ENCODE peak calls at places on chromosomes 16 and 17, in six cellular contexts. A, X, Q, S, F and K are unnamed samples.
A peak's percentile ranks its signal among the peaks of the same experiment; 100 is the strongest.

GRCh38 chr17:48624544-48625501 is 1.3 kb downstream of the HOXB9 start:
- DNase-seq in F (no peak), X (no peak), S (peak; percentile 81), Q (no peak), A (peak; percentile 57), K (no peak)

GRCh38 chr16:67537636-67538591 is 9.3 kb downstream of the RIPOR1 start:
- DNase-seq in F (peak; percentile 76), X (peak; percentile 79), S (peak; percentile 93), Q (peak; percentile 81), A (no peak), K (no peak)

GRCh38 chr16:80806957-80807356 is 2.6 kb upstream of the CDYL2 start:
- DNase-seq in F (no peak), X (no peak), Q (peak; percentile 51), A (peak; percentile 82), S (no peak), K (no peak)

GRCh38 chr16:82761236-82761635 is 134.5 kb downstream of the CDH13 start:
- DNase-seq in F (no peak), S (peak; percentile 73), X (peak; percentile 87), A (no peak), Q (no peak), K (peak; percentile 63)

GRCh38 chr16:8631373-8631772 is 9.9 kb downstream of the METTL22 start:
- DNase-seq in S (no peak), Q (no peak), F (no peak), A (no peak), X (no peak), K (no peak)

GRCh38 chr17:81391964-81392908 is 3.0 kb upstream of the BAHCC1 start:
- DNase-seq in X (peak; percentile 61), S (no peak), A (no peak), F (peak; percentile 84), Q (no peak), K (peak; percentile 82)

GRCh38 chr17:72591500-72592241 is 470.9 kb downstream of the SOX9 start:
- DNase-seq in S (peak; percentile 84), X (no peak), F (no peak), A (peak; percentile 38), Q (no peak), K (no peak)

GRCh38 chr17:20291076-20291475 is 176.3 kb downstream of the LGALS9B start:
- DNase-seq in F (no peak), S (no peak), X (no peak), Q (no peak), A (no peak), K (no peak)

GRCh38 chr17:55312852-55313251 is 48.1 kb downstream of the HLF start:
- DNase-seq in S (no peak), Q (no peak), A (no peak), X (no peak), F (no peak), K (no peak)

GRCh38 chr16:67987460-67988160 is 7.3 kb upstream of the DPEP3 start:
- DNase-seq in F (no peak), Q (no peak), A (peak; percentile 18), S (no peak), X (no peak), K (no peak)

GRCh38 chr16:30065943-30066881 is 652 bp downstream of the ALDOA start:
- DNase-seq in F (no peak), Q (no peak), A (no peak), X (no peak), S (no peak), K (no peak)

GRCh38 chr17:55577011-55577586 is 65.8 kb upstream of the SMIM36 start:
- DNase-seq in S (peak; percentile 75), F (peak; percentile 53), A (peak; percentile 71), X (peak; percentile 53), Q (no peak), K (no peak)

GRCh38 chr17:37101306-37101705 is 152.6 kb downstream of the AATF start:
- DNase-seq in F (no peak), S (no peak), X (no peak), A (no peak), Q (no peak), K (no peak)

GRCh38 chr17:77884019-77884418 is 74.5 kb upstream of the TNRC6C start:
- DNase-seq in S (no peak), X (no peak), A (no peak), Q (peak; percentile 64), F (no peak), K (no peak)

GRCh38 chr17:63246344-63246743 is 199.8 kb downstream of the CYB561 start:
- DNase-seq in Q (no peak), F (no peak), A (no peak), X (no peak), S (no peak), K (no peak)

GRCh38 chr17:76569607-76570279 is 15.9 kb downstream of the ST6GALNAC2 start:
- DNase-seq in S (peak; percentile 92), Q (no peak), A (peak; percentile 54), X (peak; percentile 46), F (no peak), K (no peak)

GRCh38 chr17:50903604-50904521 is 37.7 kb upstream of the TOB1 start:
- DNase-seq in Q (no peak), F (no peak), A (peak; percentile 80), S (no peak), X (no peak), K (no peak)

GRCh38 chr16:21250072-21250923 is 16.8 kb downstream of the ANKS4B start:
- DNase-seq in Q (no peak), S (no peak), A (no peak), F (no peak), X (no peak), K (no peak)

GRCh38 chr16:53809088-53809951 is 105.4 kb downstream of the FTO start:
- DNase-seq in Q (no peak), X (no peak), F (no peak), A (peak; percentile 75), S (no peak), K (no peak)

GRCh38 chr17:42296012-42296411 is 7.7 kb downstream of the STAT5A start:
- DNase-seq in Q (no peak), X (no peak), S (peak; percentile 1), F (no peak), A (no peak), K (no peak)

DNA sequence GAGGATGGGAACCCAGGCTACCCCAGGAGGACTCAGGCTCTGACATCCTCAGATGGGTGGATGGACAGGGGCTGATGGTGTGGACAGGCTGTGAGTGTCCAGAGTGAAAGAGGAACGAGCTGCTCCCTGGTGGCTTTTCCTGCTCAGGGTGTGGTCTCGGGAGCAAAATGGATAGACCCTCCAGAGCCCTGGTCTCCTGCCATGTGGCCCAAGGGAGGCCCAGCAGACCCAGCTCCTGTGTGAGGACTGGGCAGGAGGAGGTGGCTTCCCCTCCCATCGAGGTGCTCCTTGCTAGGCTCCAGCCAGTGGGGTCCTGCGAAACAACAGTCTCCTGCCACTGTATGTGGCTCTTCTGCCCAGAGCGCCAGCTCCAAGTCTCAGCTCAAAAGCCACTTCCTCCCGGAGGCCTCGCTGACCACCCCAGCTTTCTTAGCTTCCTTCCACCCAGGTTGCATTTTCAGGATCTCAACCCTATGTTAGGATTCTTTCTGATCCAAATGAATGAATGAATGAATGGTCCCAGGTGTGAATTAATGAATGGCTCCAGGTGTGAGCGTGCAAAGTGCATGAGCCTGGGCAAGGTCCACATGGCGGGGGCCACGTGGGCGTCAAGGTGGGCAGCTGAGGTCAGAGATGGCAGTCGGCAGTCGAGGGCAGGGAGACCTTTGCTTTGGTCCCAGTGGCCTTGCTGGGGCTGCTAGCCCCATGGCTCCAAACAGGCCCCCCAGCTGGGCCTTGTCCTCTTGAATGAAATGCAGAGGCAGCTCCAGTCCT is 120.3 kb upstream of the CIBAR2 start:
- DNase-seq in Q (no peak), F (no peak), X (no peak), A (no peak), S (no peak), K (no peak)
- H3K27ac ChIP-seq in Q (no peak overlapping the region), F (no peak overlapping the region), X (peak overlapping the region; percentile 62), A (no peak overlapping the region), S (no peak overlapping the region), K (peak overlapping the region; percentile 62)

GRCh38 chr17:58759522-58759921 is 3.9 kb downstream of the PPM1E start:
- DNase-seq in X (no peak), S (no peak), A (no peak), Q (no peak), F (no peak), K (no peak)
- TF ChIP-seq CTCF in X (no peak), S (no peak), A (no peak), Q (no peak), F (no peak), K (no peak)

GRCh38 chr16:25066426-25066746 is 45.2 kb upstream of the LCMT1 start:
- DNase-seq in X (no peak), A (no peak), F (no peak), Q (no peak), S (no peak), K (no peak)

GRCh38 chr16:25063865-25064264 is 47.7 kb upstream of the LCMT1 start:
- DNase-seq in S (no peak), X (peak; percentile 35), Q (no peak), A (no peak), F (no peak), K (no peak)

GRCh38 chr16:25064967-25065366 is 46.6 kb upstream of the LCMT1 start:
- DNase-seq in X (no peak), A (no peak), Q (no peak), S (no peak), F (no peak), K (no peak)

GRCh38 chr16:25066747-25067631 is 44.6 kb upstream of the LCMT1 start:
- DNase-seq in Q (peak; percentile 88), A (peak; percentile 38), X (peak; percentile 86), F (peak; percentile 93), S (peak; percentile 95), K (peak; percentile 89)

DNA sequence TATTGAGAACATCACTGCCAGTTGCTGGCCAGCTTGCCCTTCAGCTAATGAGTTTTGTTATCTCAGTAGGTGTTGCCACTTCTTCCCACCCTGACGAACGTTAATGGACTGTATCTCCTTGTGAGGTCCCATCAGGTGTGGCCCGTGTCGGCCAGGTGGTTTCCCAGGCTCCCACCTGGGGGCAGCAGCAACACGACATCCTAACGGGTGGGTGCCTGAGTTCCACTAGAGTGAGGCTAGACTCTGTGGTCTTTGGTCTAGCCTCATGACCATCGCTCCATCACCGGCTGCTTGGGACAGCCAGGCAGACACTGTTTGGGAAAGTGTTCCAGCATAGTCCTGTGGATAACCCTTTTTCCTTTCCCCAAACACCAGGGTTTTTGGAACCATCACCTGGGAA is 45.6 kb upstream of the LCMT1 start:
- DNase-seq in F (no peak), A (no peak), Q (no peak), X (no peak), S (no peak), K (no peak)
- H3K4me3 ChIP-seq in F (no peak overlapping the region), A (no peak overlapping the region), Q (peak overlapping the region; percentile 70), X (no peak overlapping the region), S (no peak overlapping the region), K (no peak overlapping the region)

DNA sequence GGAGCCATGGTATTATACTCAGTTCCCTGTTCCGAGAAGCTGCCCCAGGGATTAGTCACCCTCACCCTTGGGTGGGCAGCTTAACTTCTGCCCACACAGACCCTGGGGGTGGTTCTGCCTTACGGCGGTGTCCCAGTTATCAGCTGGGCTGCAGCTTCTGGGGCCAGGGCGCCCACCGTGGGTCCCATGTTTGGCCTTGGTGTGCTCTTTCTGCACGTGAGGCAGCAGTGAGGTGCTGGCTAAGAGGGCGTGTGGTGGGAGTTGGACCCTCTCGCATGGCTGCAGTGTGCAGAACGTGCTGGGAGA is 46.7 kb downstream of the RAB11FIP3 start:
- DNase-seq in S (no peak), A (no peak), X (no peak), Q (no peak), F (no peak), K (no peak)
- H3K27ac ChIP-seq in S (peak overlapping the region; percentile 76), A (no peak overlapping the region), X (no peak overlapping the region), Q (no peak overlapping the region), F (no peak overlapping the region), K (no peak overlapping the region)

GRCh38 chr17:33854596-33854995 is 400.5 kb upstream of the CCL2 start:
- DNase-seq in A (no peak), X (no peak), S (no peak), F (no peak), Q (no peak), K (no peak)
- TF ChIP-seq CTCF in A (no peak), X (no peak), S (no peak), F (no peak), Q (no peak), K (no peak)